ENCODE peak calls at places on chromosomes 4 and X, in five cellular contexts. D, O, K, L and B are unnamed samples.

GRCh38 chr4:172202480-172203076 is 389.4 kb downstream of the GALNTL6 start:
- DNase-seq in D (no peak), O (peak), K (peak), L (no peak), B (no peak)

GRCh38 chr4:54540931-54541330 is 116.8 kb upstream of the KIT start:
- DNase-seq in D (no peak), O (no peak), K (no peak), L (no peak), B (no peak)

GRCh38 chr4:156949373-156949814 is 22.2 kb downstream of the PDGFC start:
- DNase-seq in D (no peak), O (peak), K (peak), L (no peak), B (no peak)

GRCh38 chr4:88445252-88445651 is 11.7 kb upstream of the HERC5 start:
- DNase-seq in D (no peak), O (no peak), K (no peak), L (no peak), B (no peak)

GRCh38 chr4:184061582-184061981 is 156.1 kb downstream of the ENPP6 start:
- DNase-seq in D (no peak), O (no peak), K (no peak), L (no peak), B (no peak)

GRCh38 chr4:155032521-155033229 is 175.8 kb upstream of the NPY2R start:
- DNase-seq in D (no peak), O (no peak), K (no peak), L (no peak), B (no peak)

GRCh38 chrX:28347526-28347925 is 239.7 kb upstream of the IL1RAPL1 start:
- DNase-seq in D (no peak), O (no peak), K (no peak), L (no peak), B (no peak)

GRCh38 chrX:18210470-18210869 is 10.2 kb downstream of the BEND2 start:
- DNase-seq in D (no peak), O (no peak), K (peak), L (no peak), B (no peak)

DNA sequence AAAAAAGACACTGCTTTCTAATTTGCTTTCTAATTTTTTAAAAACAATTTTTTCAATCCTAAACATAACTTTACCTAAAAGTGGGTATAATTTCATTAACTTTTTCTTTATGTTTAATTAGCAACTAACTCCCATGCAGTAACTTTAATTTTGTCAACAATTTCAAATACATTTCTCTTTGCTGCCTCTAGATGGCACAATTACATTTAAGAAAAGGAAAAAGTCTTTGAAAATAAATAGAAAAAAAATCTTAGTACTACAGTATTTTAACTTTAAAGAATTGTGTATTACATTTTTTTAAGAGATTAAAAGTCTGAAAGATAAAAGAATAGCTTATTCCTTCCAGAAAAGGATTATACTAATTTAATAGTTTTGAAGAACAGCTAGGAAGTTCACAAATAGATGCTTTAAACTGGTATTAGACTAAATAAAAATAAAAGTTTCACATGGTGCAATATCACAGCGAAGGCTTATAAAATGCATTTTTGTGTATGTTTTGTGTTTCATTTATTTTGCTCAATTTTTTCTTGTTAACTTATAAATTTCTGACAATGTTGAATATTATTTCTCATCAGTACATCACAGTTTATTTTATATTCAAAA is 105.1 kb downstream of the ADGRA3 start:
- DNase-seq in D (no peak), O (no peak), K (peak), L (no peak), B (no peak)
- TF ChIP-seq CTCF in D (peak), O (peak), K (peak), L (no peak), B (peak)

GRCh38 chr4:48787031-48787430 is 7.0 kb upstream of the FRYL start:
- DNase-seq in D (no peak), O (no peak), K (no peak), L (no peak), B (no peak)
- H3K27ac ChIP-seq in D (no peak), O (no peak), K (no peak), L (no peak), B (no peak)

GRCh38 chr4:25667931-25668557 is 12.4 kb downstream of the SLC34A2 start:
- DNase-seq in D (no peak), O (peak), K (no peak), L (no peak), B (no peak)
- TF ChIP-seq CTCF in D (no peak), O (no peak), K (no peak), L (no peak), B (no peak)

GRCh38 chr4:164467493-164467892 is 286.4 kb upstream of the SMIM31 start:
- DNase-seq in D (no peak), O (no peak), K (no peak), L (no peak), B (no peak)
- H3K27ac ChIP-seq in D (no peak), O (no peak), K (no peak), L (no peak), B (no peak)

GRCh38 chr4:142984871-142985585 is 138.9 kb upstream of the INPP4B start:
- DNase-seq in D (no peak), O (peak), K (peak), L (no peak), B (no peak)
- TF ChIP-seq CTCF in D (no peak), O (peak), K (peak), L (no peak), B (peak)

DNA sequence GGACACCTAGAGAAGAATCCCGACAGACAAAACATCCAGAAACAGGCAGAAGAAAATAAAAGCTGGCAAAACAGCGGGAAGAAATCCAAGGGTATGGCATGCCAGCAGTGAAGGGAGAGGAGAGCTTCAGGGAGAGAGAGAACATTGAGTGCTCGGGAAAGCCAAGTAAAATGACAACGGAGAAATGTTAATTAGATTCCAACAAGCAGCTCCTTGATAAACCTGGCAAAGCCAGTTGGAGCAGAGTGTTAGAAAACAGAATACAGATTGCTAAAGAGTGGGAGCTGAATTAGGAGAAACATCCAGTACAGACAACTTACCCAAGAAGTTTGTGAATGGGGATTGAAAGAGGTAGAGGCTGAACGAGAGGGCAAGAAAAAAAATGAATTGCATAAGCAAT is 40.4 kb upstream of the MAOA start:
- DNase-seq in D (no peak), O (no peak), K (no peak), L (no peak), B (no peak)
- H3K27ac ChIP-seq in D (no peak), O (no peak), K (no peak), L (no peak), B (no peak)

GRCh38 chrX:131262738-131263679 is 26.1 kb downstream of the IGSF1 start:
- DNase-seq in D (no peak), O (no peak), K (no peak), L (no peak), B (no peak)
- TF ChIP-seq CTCF in D (no peak), O (no peak), K (no peak), L (no peak), B (no peak)

GRCh38 chr4:159383569-159383934 is 280.7 kb downstream of the RAPGEF2 start:
- DNase-seq in D (no peak), O (no peak), K (no peak), L (no peak), B (no peak)

GRCh38 chr4:159386620-159387019 is 283.7 kb downstream of the RAPGEF2 start:
- DNase-seq in D (no peak), O (no peak), K (no peak), L (no peak), B (no peak)

GRCh38 chr4:159384017-159384416 is 281.1 kb downstream of the RAPGEF2 start:
- DNase-seq in D (no peak), O (no peak), K (no peak), L (no peak), B (no peak)

GRCh38 chr4:159384619-159385018 is 281.7 kb downstream of the RAPGEF2 start:
- DNase-seq in D (no peak), O (no peak), K (no peak), L (no peak), B (no peak)

GRCh38 chr4:159382875-159383568 is 280.1 kb downstream of the RAPGEF2 start:
- DNase-seq in D (no peak), O (no peak), K (no peak), L (no peak), B (no peak)
- H3K27ac ChIP-seq in D (no peak), O (peak), K (no peak), L (no peak), B (no peak)

DNA sequence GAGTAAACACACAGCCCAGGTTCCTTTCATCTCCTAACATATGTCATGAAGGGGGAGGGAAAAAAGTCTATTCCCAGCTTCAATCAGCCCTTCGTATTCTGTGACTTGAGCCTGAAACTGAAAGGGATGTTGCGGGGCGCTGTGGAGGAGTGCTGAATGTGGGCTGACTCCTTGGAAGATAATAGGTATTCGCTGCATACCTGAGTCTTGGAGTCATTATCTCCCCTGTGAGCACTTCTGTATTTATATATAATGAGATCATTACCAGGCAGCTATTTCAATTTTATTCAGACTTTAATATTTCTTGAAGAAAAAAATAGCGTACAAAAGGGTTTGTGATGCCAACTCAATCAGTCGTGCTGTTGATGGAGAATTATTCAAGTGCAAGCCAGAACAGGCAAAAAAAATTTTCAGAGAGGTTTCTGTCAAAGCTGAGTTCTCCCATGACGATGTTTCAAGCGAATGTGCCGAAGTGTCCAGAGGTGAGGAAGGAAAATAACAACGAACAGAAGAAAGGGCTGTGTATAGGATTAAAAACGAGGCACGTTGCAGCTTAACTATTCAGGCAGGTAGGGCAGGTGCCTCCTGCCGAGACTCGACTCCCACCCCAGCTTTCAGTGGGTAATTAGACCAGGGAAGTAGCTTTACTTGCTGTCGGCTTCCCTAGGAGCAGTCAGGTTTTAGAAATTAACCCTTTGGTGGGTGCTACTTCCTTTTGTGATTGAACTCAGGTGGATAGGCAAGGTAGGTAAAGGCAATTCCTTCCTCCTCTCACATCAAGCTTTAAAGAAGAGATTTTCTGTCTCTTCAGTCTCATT is 163.7 kb upstream of the NOCT start:
- DNase-seq in D (no peak), O (no peak), K (peak), L (no peak), B (no peak)
- TF ChIP-seq CTCF in D (no peak), O (no peak), K (no peak), L (no peak), B (peak)